ENCODE peak calls at places on chromosomes 11 and 22, in six cellular contexts. V, S, R, Z, K and J are unnamed samples.

GRCh38 chr11:89381094-89381493 is 110.1 kb downstream of the NOX4 start:
- DNase-seq in V (peak; percentile 99), S (no peak), R (no peak), Z (no peak), K (no peak), J (no peak)

GRCh38 chr11:122656073-122656630 is 630 bp downstream of the UBASH3B start:
- DNase-seq in V (peak; percentile 57), S (peak; percentile 65), R (peak; percentile 27), Z (peak; percentile 82), K (peak; percentile 44), J (peak; percentile 46)

GRCh38 chr11:120131941-120132644 is 5.8 kb downstream of the TRIM29 start:
- DNase-seq in V (no peak), S (no peak), R (peak; percentile 46), Z (no peak), K (peak; percentile 53), J (no peak)

GRCh38 chr22:49306632-49306975 is 521.1 kb downstream of the BRD1 start:
- DNase-seq in V (no peak), S (no peak), R (no peak), Z (no peak), K (peak; percentile 7), J (no peak)

GRCh38 chr11:64827451-64827839 is 17.0 kb downstream of the CDC42BPG start:
- DNase-seq in V (no peak), S (no peak), R (no peak), Z (no peak), K (no peak), J (no peak)

GRCh38 chr11:12862761-12863469 is 146.2 kb upstream of the RASSF10 start:
- DNase-seq in V (peak; percentile 77), S (peak; percentile 45), R (no peak), Z (peak; percentile 96), K (no peak), J (no peak)

GRCh38 chr11:67300256-67300755 is 3.0 kb upstream of the SSH3 start:
- DNase-seq in V (no peak), S (no peak), R (peak; percentile 2), Z (no peak), K (peak; percentile 16), J (no peak)

GRCh38 chr11:102268985-102269470 is 48.3 kb upstream of the BIRC3 start:
- DNase-seq in V (no peak), S (no peak), R (no peak), Z (no peak), K (no peak), J (no peak)

GRCh38 chr22:26168934-26169311 is 339 bp upstream of the SEZ6L start:
- DNase-seq in V (no peak), S (no peak), R (no peak), Z (no peak), K (no peak), J (no peak)

GRCh38 chr11:34209809-34210208 is 104.4 kb downstream of the NAT10 start:
- DNase-seq in V (no peak), S (no peak), R (no peak), Z (peak; percentile 24), K (no peak), J (no peak)

DNA sequence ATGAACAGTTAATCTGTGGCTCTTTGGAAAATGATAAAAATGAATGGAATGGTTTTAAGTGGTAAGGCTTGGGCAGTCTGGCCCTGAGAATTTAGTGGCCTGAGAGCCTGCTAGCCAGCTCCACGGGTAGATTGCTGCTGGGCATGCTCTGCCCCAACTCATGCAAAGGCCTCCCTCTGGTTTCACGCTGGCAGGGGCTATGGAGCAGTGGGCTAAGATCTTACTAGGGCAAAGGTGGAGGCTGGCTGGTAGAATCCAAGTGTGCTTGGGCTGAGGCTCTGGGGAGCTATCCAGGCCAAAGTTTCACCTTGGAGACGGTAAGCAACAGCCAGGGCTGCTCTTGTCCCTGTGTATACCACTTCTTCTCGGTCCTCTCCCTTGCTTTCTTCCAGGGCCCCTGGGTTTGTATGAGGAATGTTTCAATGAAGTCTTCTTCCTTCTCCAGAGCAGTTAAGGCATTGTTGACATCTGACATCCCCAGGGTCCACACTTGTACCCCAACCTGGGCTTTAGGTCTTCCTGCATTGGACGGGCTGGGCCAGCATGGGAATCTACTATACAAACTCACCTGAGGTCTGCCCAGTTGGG is 27.4 kb downstream of the UBE2L3 start:
- DNase-seq in V (no peak), S (no peak), R (no peak), Z (no peak), K (no peak), J (no peak)
- TF ChIP-seq CTCF in V (no peak), S (no peak), R (no peak), Z (no peak), K (no peak), J (no peak)

DNA sequence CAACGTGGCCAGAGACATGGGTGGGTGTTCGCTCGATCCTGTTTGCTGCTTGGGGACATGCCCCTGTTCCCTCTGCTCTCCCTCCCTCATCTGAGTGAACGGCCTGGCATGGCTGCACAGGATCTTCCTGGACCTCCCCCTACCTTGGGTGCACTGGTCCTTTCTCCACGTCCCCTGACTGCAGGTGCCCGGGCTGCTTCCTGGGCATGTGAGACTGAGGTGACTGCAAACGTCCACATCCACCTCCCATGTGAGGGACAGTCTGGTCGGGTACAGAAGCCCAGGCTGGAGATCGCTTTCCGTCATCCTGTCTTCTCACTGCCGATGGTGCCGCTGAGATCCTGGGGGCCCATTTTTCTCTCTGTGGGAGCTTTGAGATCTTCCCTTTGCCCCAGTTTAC is 11.8 kb downstream of the SULT4A1 start:
- DNase-seq in V (no peak), S (no peak), R (no peak), Z (no peak), K (no peak), J (no peak)
- TF ChIP-seq CTCF in V (no peak), S (no peak), R (no peak), Z (no peak), K (no peak), J (no peak)

GRCh38 chr22:19448739-19449421 is 1.4 kb upstream of the C22orf39 start:
- DNase-seq in V (no peak), S (no peak), R (no peak), Z (peak; percentile 13), K (no peak), J (no peak)

GRCh38 chr22:19447388-19448075 is at the start of gene C22orf39:
- DNase-seq in V (peak; percentile 96), S (peak; percentile 82), R (peak; percentile 92), Z (peak; percentile 97), K (peak; percentile 92), J (peak; percentile 91)

GRCh38 chr22:19446603-19447387 is 716 bp downstream of the C22orf39 start:
- DNase-seq in V (no peak), S (no peak), R (no peak), Z (peak; percentile 78), K (peak; percentile 32), J (no peak)

GRCh38 chr22:19449422-19449767 is 1.9 kb upstream of the C22orf39 start:
- DNase-seq in V (no peak), S (no peak), R (no peak), Z (no peak), K (no peak), J (no peak)

GRCh38 chr22:19448076-19448607 is 631 bp upstream of the C22orf39 start:
- DNase-seq in V (peak; percentile 83), S (peak; percentile 24), R (peak; percentile 28), Z (peak; percentile 60), K (peak; percentile 52), J (peak; percentile 19)
- TF ChIP-seq CTCF in V (no peak), S (no peak), R (no peak), Z (no peak), K (no peak), J (no peak)

DNA sequence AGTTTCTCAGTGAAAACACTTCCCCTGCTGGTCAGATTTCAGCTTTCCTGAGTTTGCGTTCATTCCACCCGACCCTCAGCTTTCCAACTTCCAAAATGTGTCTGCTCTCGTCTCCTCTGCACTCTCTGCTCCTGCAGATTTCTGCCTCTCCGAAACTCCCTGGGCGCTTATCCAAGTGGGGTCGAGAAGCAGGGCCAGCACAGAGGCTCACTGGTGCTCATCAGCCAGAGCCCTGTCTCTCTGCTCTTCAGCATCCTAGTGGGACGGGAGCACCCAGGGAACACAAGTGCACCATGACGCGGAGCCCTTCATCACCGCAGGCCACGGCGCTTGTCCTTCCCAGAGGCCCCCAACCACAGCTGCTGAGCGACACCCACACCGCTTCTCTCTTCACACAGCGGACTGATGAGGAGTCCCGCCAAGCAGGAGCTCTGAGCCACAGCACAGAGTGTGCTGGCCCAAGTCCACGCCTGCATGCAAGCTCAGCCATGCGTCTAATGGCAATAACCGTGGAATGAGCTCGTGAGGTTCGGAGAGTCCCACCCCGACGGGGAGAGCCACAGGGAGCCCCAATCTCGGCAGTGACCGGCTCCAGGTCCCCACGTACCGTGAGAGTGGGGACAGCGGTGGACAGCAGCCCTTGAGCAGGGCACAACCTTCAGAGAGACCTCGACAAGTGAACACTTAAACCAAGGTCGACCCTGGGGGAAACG is 27.9 kb upstream of the MOB2 start:
- DNase-seq in V (no peak), S (no peak), R (no peak), Z (no peak), K (no peak), J (no peak)
- TF ChIP-seq CTCF in V (no peak), S (no peak), R (no peak), Z (no peak), K (no peak), J (no peak)

GRCh38 chr11:15941206-15941770 is 415.1 kb downstream of the SOX6 start:
- DNase-seq in V (peak; percentile 23), S (peak; percentile 72), R (no peak), Z (peak; percentile 62), K (no peak), J (no peak)
- TF ChIP-seq CTCF in V (peak; percentile 76), S (peak; percentile 100), R (peak; percentile 53), Z (peak; percentile 93), K (peak; percentile 50), J (peak; percentile 51)

GRCh38 chr11:126193038-126193478 is 18.4 kb downstream of the RPUSD4 start:
- DNase-seq in V (no peak), S (no peak), R (no peak), Z (no peak), K (no peak), J (no peak)

GRCh38 chr11:126192386-126192785 is 19.1 kb downstream of the RPUSD4 start:
- DNase-seq in V (no peak), S (no peak), R (no peak), Z (no peak), K (no peak), J (no peak)

GRCh38 chr11:126191379-126192073 is 19.9 kb downstream of the RPUSD4 start:
- DNase-seq in V (no peak), S (no peak), R (no peak), Z (no peak), K (no peak), J (no peak)

GRCh38 chr11:126195119-126195518 is 16.3 kb downstream of the RPUSD4 start:
- DNase-seq in V (no peak), S (no peak), R (no peak), Z (no peak), K (no peak), J (no peak)

GRCh38 chr11:126194121-126194543 is 17.3 kb downstream of the RPUSD4 start:
- DNase-seq in V (peak; percentile 65), S (peak; percentile 43), R (no peak), Z (peak; percentile 51), K (peak; percentile 46), J (peak; percentile 37)
- TF ChIP-seq CTCF in V (peak; percentile 56), S (peak; percentile 75), R (peak; percentile 57), Z (peak; percentile 86), K (peak; percentile 57), J (peak; percentile 38)